ENCODE peak calls at places on chromosomes 3 and 15, in seven cellular contexts. N, Z, I, E, T, J and W are unnamed samples.

GRCh38 chr15:30072630-30073029 is 10.1 kb upstream of the GOLGA8J start:
- DNase-seq in J (no peak), T (no peak), I (no peak), Z (no peak), E (no peak), N (no peak), W (no peak)

GRCh38 chr15:96410175-96411055 is 79.9 kb downstream of the NR2F2 start:
- DNase-seq in I (no peak), T (no peak), Z (no peak), J (no peak), E (no peak), N (no peak), W (no peak)

GRCh38 chr3:27423463-27423862 is 54.3 kb upstream of the NEK10 start:
- DNase-seq in Z (peak), N (no peak), E (no peak), I (no peak), J (no peak), T (no peak), W (peak)

GRCh38 chr3:78734048-78734637 is 1033.7 kb downstream of the ROBO1 start:
- DNase-seq in J (no peak), Z (peak), E (no peak), N (no peak), I (no peak), T (no peak), W (no peak)

GRCh38 chr3:46851364-46852328 is 11.6 kb downstream of the MYL3 start:
- DNase-seq in E (peak), T (no peak), N (peak), Z (no peak), J (peak), I (no peak), W (no peak)

GRCh38 chr3:178036745-178037144 is 499.5 kb upstream of the KCNMB2 start:
- DNase-seq in I (no peak), N (no peak), E (no peak), T (no peak), Z (peak), J (no peak), W (no peak)

GRCh38 chr3:52934626-52935530 is 37.5 kb upstream of the STIMATE start:
- DNase-seq in I (peak), Z (peak), J (no peak), E (peak), T (no peak), N (peak), W (peak)

GRCh38 chr3:172522871-172523818 is at the start of gene TNFSF10:
- DNase-seq in I (peak), Z (peak), N (peak), J (peak), T (no peak), E (peak), W (peak)

GRCh38 chr15:97976766-97977503 is 16.4 kb downstream of the ARRDC4 start:
- DNase-seq in E (no peak), N (no peak), I (no peak), T (no peak), J (no peak), Z (no peak), W (no peak)

GRCh38 chr3:120404876-120405275 is 45.9 kb downstream of the FSTL1 start:
- DNase-seq in I (no peak), E (no peak), T (no peak), J (no peak), Z (peak), N (no peak), W (no peak)

GRCh38 chr3:42499478-42499871 is 3.0 kb upstream of the VIPR1 start:
- DNase-seq in T (no peak), I (no peak), E (peak), Z (no peak), J (peak), N (peak), W (no peak)

GRCh38 chr3:9135930-9136525 is 113.4 kb downstream of the SRGAP3 start:
- DNase-seq in J (no peak), Z (no peak), I (no peak), T (peak), N (no peak), E (no peak), W (no peak)

DNA sequence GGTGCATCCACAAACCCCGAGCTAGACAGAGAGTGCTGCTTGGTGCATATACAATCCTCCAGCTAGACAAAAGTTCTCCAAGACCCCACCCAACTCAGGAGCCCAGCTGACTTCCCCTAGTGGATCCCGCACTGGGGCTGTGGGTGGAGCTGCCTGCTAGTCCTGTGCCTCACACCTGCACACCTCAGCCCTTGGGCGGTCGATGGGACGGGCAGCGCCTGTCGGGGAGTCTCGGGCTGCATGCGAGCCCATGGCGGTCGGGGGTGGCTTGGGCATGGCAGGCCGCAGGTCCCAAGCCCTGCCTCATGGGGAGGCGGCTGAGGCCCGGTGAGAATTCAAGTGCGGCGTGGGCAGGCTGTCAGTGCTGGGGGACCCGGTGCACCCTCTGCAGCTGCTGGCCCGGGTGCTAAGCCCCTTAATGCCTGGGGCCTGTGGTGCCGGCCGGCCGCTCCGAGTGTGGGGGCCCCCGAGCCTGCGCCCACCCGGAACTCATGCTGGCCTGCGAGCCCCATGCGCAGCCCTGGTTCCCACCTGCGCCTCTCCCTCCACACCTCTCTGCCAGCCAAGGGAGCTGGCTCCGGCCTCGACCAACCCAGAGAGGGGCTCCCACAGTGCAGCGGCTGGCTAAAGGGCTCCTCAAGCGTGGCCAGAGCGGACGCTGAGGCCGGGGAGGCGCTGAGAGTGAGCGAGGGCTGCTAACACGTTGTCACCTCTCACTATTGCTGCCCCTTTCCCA is 31.0 kb downstream of the ZNF589 start:
- DNase-seq in J (no peak), I (no peak), E (no peak), T (peak), N (no peak), Z (no peak), W (no peak)
- TF ChIP-seq POLR2A in J (no peak), I (no peak), E (no peak), T (no peak), N (no peak), Z (no peak), W (no peak)

GRCh38 chr3:57227204-57227929 is at the start of gene APPL1:
- DNase-seq in J (peak), I (peak), Z (peak), T (peak), N (peak), E (peak), W (peak)
- TF ChIP-seq POLR2A in J (peak), I (peak), Z (peak), T (no peak), N (no peak), E (peak), W (peak)

GRCh38 chr3:138933981-138934691 is 12.8 kb downstream of the FOXL2 start:
- DNase-seq in N (no peak), Z (no peak), I (no peak), E (no peak), J (no peak), T (no peak), W (no peak)

GRCh38 chr3:138936763-138937689 is 9.9 kb downstream of the FOXL2 start:
- DNase-seq in N (no peak), I (peak), J (no peak), E (no peak), Z (no peak), T (peak), W (no peak)

GRCh38 chr3:138937690-138938055 is 9.3 kb downstream of the FOXL2 start:
- DNase-seq in Z (no peak), I (no peak), E (no peak), N (no peak), J (no peak), T (no peak), W (no peak)

GRCh38 chr3:138935505-138935863 is 11.5 kb downstream of the FOXL2 start:
- DNase-seq in E (no peak), I (no peak), J (no peak), Z (no peak), T (no peak), N (no peak), W (no peak)

GRCh38 chr3:138935864-138936762 is 10.8 kb downstream of the FOXL2 start:
- DNase-seq in Z (peak), N (peak), E (peak), T (peak), I (peak), J (peak), W (peak)
- TF ChIP-seq POLR2A in Z (no peak), N (no peak), E (no peak), T (no peak), I (no peak), J (no peak), W (no peak)

GRCh38 chr3:187136347-187136746 is 2.9 kb downstream of the RPL39L start:
- DNase-seq in E (no peak), J (no peak), Z (no peak), I (no peak), T (no peak), N (no peak), W (no peak)

GRCh38 chr3:187136936-187137335 is 2.4 kb downstream of the RPL39L start:
- DNase-seq in T (no peak), J (no peak), I (peak), N (no peak), Z (peak), E (no peak), W (no peak)

GRCh38 chr3:187139895-187140253 is 578 bp upstream of the RPL39L start:
- DNase-seq in N (no peak), E (no peak), T (no peak), I (no peak), J (no peak), Z (no peak), W (no peak)

GRCh38 chr3:187139126-187139894 is at the start of gene RPL39L:
- DNase-seq in Z (peak), E (peak), T (peak), J (peak), N (peak), I (peak), W (peak)
- TF ChIP-seq POLR2A in Z (peak), E (peak), T (no peak), J (peak), N (no peak), I (peak), W (peak)

GRCh38 chr15:75639709-75640482 is at the start of gene IMP3:
- DNase-seq in I (peak), Z (peak), E (peak), J (peak), T (peak), N (peak), W (no peak)
- TF ChIP-seq POLR2A in I (peak), Z (peak), E (peak), J (peak), T (peak), N (no peak), W (peak)

GRCh38 chr3:122415762-122416654 is at the start of gene WDR5B:
- DNase-seq in I (peak), E (peak), T (peak), Z (peak), N (peak), J (peak), W (peak)
- TF ChIP-seq POLR2A in I (peak), E (peak), T (no peak), Z (peak), N (no peak), J (peak), W (peak)

GRCh38 chr3:82633319-82633718 is 871.9 kb upstream of the GBE1 start:
- DNase-seq in Z (no peak), J (no peak), N (no peak), I (no peak), E (no peak), T (no peak), W (no peak)

GRCh38 chr3:82641701-82642100 is 880.3 kb upstream of the GBE1 start:
- DNase-seq in J (no peak), N (no peak), T (no peak), E (no peak), Z (no peak), I (no peak), W (no peak)

GRCh38 chr3:82640254-82640653 is 878.8 kb upstream of the GBE1 start:
- DNase-seq in T (peak), E (no peak), Z (no peak), I (no peak), N (no peak), J (no peak), W (no peak)

GRCh38 chr3:82637574-82637973 is 876.1 kb upstream of the GBE1 start:
- DNase-seq in I (no peak), E (no peak), T (no peak), Z (no peak), J (no peak), N (no peak), W (no peak)
- TF ChIP-seq POLR2A in I (no peak), E (no peak), T (no peak), Z (no peak), J (no peak), N (no peak), W (no peak)

DNA sequence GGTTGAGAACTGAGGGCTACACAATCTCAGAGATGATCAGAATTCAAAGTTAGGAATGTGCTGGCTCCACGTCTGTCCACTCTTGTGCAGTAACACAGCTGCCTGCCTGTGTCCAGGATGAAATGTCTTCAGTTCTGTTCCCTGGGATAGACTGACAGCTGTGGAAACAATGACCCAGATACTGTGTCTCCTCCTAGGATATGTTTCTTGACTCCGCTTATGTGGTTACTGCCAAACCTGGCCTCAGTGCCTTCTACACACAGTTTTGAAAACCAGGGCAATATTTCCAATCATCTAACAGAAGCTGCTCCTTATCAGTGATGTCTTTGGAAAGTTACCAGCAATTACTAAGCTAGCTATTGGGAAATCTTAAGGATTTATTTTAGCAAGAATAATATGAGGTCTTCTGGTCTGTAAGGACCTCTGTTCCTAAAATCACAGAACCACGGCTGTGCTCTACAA is 67.6 kb downstream of the NOX5 start:
- DNase-seq in J (no peak), E (peak), T (no peak), I (no peak), N (no peak), Z (peak), W (no peak)
- TF ChIP-seq POLR2A in J (no peak), E (no peak), T (no peak), I (no peak), N (no peak), Z (no peak), W (no peak)

GRCh38 chr3:64797000-64797399 is 109.2 kb upstream of the ADAMTS9 start:
- DNase-seq in N (no peak), J (no peak), I (no peak), T (no peak), E (no peak), Z (no peak), W (no peak)

GRCh38 chr3:64798316-64798715 is 110.5 kb upstream of the ADAMTS9 start:
- DNase-seq in T (peak), I (no peak), N (no peak), Z (no peak), J (no peak), E (no peak), W (no peak)

GRCh38 chr3:64792458-64792857 is 104.7 kb upstream of the ADAMTS9 start:
- DNase-seq in T (no peak), Z (no peak), E (no peak), J (no peak), I (no peak), N (no peak), W (no peak)

GRCh38 chr3:64799606-64800005 is 111.8 kb upstream of the ADAMTS9 start:
- DNase-seq in J (no peak), I (no peak), T (no peak), E (no peak), N (no peak), Z (no peak), W (no peak)

DNA sequence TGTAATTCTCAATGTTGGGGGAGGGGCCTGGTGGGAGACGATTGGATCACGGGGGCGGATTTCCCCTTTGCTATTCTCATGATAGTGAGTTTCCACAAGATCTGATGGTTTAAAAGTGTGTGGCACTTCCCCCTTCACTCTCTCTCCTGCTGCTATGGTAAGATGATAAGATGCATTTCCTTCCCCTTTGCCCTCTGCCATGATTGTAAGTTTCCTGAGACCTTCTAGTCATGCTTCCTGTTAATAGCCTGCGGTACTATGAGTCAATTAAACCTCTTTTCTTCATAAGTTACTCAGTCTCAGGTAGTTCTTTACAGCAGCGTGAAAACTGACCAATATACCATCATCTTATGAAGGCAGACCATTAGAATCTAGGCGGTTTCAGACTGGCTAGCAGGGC is 108.8 kb upstream of the ADAMTS9 start:
- DNase-seq in J (no peak), E (no peak), N (no peak), I (peak), T (no peak), Z (no peak), W (no peak)
- TF ChIP-seq POLR2A in J (no peak), E (no peak), N (no peak), I (no peak), T (no peak), Z (no peak), W (no peak)